ENCODE peak calls at places on chromosome 20, in eight cellular contexts. P is NCI-H1105 treated with DMSO at 0.1 percent for 48 hours; L is activated naive CD4-positive, alpha-beta T cell treated with Interleukin-2 at 50 U/mL for 16 hours; D is cardiac fibroblast; U is GM20000; F is stimulated activated CD8-positive, alpha-beta memory T cell treated with anti-CD3 and anti-CD28 coated beads, Interleukin-12 subunit alpha, Interleukin-12 subunit beta, amount 100 ng/mL, for 1 hour; H is endothelial cell; B is right cardiac atrium. Z is an unnamed sample.

GRCh38 chr20:4136078-4136966 is 121.0 kb upstream of the RNF24 start:
- DNase-seq in P (no peak), L (no peak), D (peak), U (no peak), F (no peak), H (no peak), B (no peak), Z (no peak)

GRCh38 chr20:33279261-33279910 is 3.6 kb upstream of the BPIFB1 start:
- DNase-seq in P (no peak), L (no peak), D (no peak), U (no peak), F (no peak), H (no peak), B (no peak), Z (no peak)

GRCh38 chr20:46970937-46971630 is 76.4 kb downstream of the EYA2 start:
- DNase-seq in P (peak), L (no peak), D (peak), U (no peak), F (no peak), H (peak), B (no peak), Z (no peak)

GRCh38 chr20:62831854-62832211 is 15.0 kb downstream of the COL9A3 start:
- DNase-seq in P (no peak), L (no peak), D (no peak), U (no peak), F (no peak), H (no peak), B (no peak), Z (no peak)

GRCh38 chr20:10219452-10219791 is 792 bp downstream of the SNAP25 start:
- DNase-seq in P (peak), L (peak), D (peak), U (peak), F (peak), H (peak), B (peak), Z (peak)

GRCh38 chr20:62368629-62369507 is 1.8 kb upstream of the LAMA5 start:
- DNase-seq in P (peak), L (no peak), D (peak), U (no peak), F (no peak), H (peak), B (peak), Z (no peak)

GRCh38 chr20:23628402-23629016 is 9.2 kb downstream of the CST3 start:
- DNase-seq in P (no peak), L (no peak), D (no peak), U (no peak), F (no peak), H (no peak), B (no peak), Z (no peak)

GRCh38 chr20:46056970-46057855 is 28.2 kb downstream of the SLC12A5 start:
- DNase-seq in P (no peak), L (no peak), D (peak), U (peak), F (no peak), H (peak), B (peak), Z (peak)

GRCh38 chr20:42652261-42652660 is 537.4 kb downstream of the PTPRT start:
- DNase-seq in P (no peak), L (no peak), D (no peak), U (no peak), F (no peak), H (no peak), B (no peak), Z (no peak)

GRCh38 chr20:12883507-12883885 is 125.3 kb upstream of the SPTLC3 start:
- DNase-seq in P (no peak), L (no peak), D (no peak), U (no peak), F (no peak), H (no peak), B (no peak), Z (no peak)

GRCh38 chr20:49381558-49382493 is 100.6 kb downstream of the KCNB1 start:
- DNase-seq in P (peak), L (no peak), D (peak), U (no peak), F (no peak), H (no peak), B (peak), Z (no peak)

GRCh38 chr20:48592107-48592940 is 235.5 kb downstream of the PREX1 start:
- DNase-seq in P (no peak), L (no peak), D (no peak), U (no peak), F (no peak), H (no peak), B (no peak), Z (no peak)

GRCh38 chr20:57087102-57087501 is 179.3 kb downstream of the BMP7 start:
- DNase-seq in P (peak), L (no peak), D (no peak), U (no peak), F (no peak), H (no peak), B (no peak), Z (no peak)

GRCh38 chr20:59525500-59526241 is 78.7 kb upstream of the PHACTR3 start:
- DNase-seq in P (peak), L (peak), D (peak), U (peak), F (no peak), H (peak), B (peak), Z (peak)

GRCh38 chr20:8299921-8300320 is 167.9 kb downstream of the PLCB1 start:
- DNase-seq in P (no peak), L (no peak), D (no peak), U (no peak), F (no peak), H (no peak), B (no peak), Z (no peak)

GRCh38 chr20:31811796-31812728 is 7.1 kb upstream of the MYLK2 start:
- DNase-seq in P (no peak), L (no peak), D (peak), U (no peak), F (no peak), H (no peak), B (no peak), Z (no peak)

GRCh38 chr20:37295595-37295994 is 6.1 kb downstream of the MANBAL start:
- DNase-seq in P (peak), L (no peak), D (no peak), U (no peak), F (no peak), H (no peak), B (no peak), Z (no peak)

GRCh38 chr20:63538204-63539091 is 1.3 kb upstream of the PTK6 start:
- DNase-seq in P (peak), L (peak), D (no peak), U (no peak), F (no peak), H (peak), B (no peak), Z (no peak)

GRCh38 chr20:37406010-37406998 is 60.4 kb downstream of the SRC start:
- DNase-seq in P (peak), L (peak), D (peak), U (peak), F (no peak), H (peak), B (no peak), Z (no peak)

GRCh38 chr20:48523191-48523757 is 304.5 kb downstream of the PREX1 start:
- DNase-seq in P (no peak), L (no peak), D (peak), U (peak), F (no peak), H (peak), B (no peak), Z (no peak)

GRCh38 chr20:41003143-41003932 is 25.3 kb upstream of the TOP1 start:
- DNase-seq in P (no peak), L (peak), D (peak), U (no peak), F (peak), H (no peak), B (peak), Z (no peak)

GRCh38 chr20:52724586-52724985 is 247.6 kb upstream of the TSHZ2 start:
- DNase-seq in P (no peak), L (no peak), D (no peak), U (no peak), F (no peak), H (no peak), B (no peak), Z (no peak)

GRCh38 chr20:58647814-58648501 is 3.1 kb upstream of the STX16 start:
- DNase-seq in P (no peak), L (no peak), D (peak), U (no peak), F (no peak), H (no peak), B (no peak), Z (no peak)